ENCODE peak calls at places on chromosomes 1 and 21, in four cellular contexts. P, J, R and U are unnamed samples.

GRCh38 chr1:188937965-188938551 is 1539.6 kb downstream of the BRINP3 start:
- DNase-seq in R (peak; percentile 64), J (no peak), P (peak; percentile 3), U (no peak)

GRCh38 chr1:27959792-27960603 is at the start of gene XKR8:
- DNase-seq in P (peak; percentile 87), J (peak; percentile 85), R (peak; percentile 75), U (no peak)

GRCh38 chr1:60936052-60936619 is 146.2 kb upstream of the NFIA start:
- DNase-seq in R (no peak), P (peak; percentile 32), J (no peak), U (no peak)

GRCh38 chr1:76546354-76546933 is 320.8 kb upstream of the ST6GALNAC5 start:
- DNase-seq in R (no peak), P (no peak), J (no peak), U (no peak)

GRCh38 chr1:165942062-165942461 is 114.6 kb downstream of the UCK2 start:
- DNase-seq in J (no peak), P (no peak), R (no peak), U (no peak)

GRCh38 chr1:222346955-222347354 is 200.9 kb downstream of the HHIPL2 start:
- DNase-seq in R (no peak), P (no peak), J (no peak), U (no peak)

GRCh38 chr1:228082975-228083870 is 715 bp downstream of the ARF1 start:
- DNase-seq in P (peak; percentile 56), R (peak; percentile 44), J (peak; percentile 86), U (no peak)

GRCh38 chr1:89820423-89821321 is at the start of gene LRRC8D:
- DNase-seq in P (peak; percentile 82), R (peak; percentile 79), J (peak; percentile 91), U (no peak)

GRCh38 chr1:228865613-228866320 is 130.5 kb downstream of the RHOU start:
- DNase-seq in R (no peak), P (no peak), J (no peak), U (no peak)

GRCh38 chr1:207869859-207870258 is 41.1 kb downstream of the CD34 start:
- DNase-seq in R (no peak), J (no peak), P (no peak), U (no peak)

GRCh38 chr1:172931846-172932245 is 118.9 kb downstream of the TNFSF18 start:
- DNase-seq in J (no peak), P (no peak), R (peak; percentile 41), U (no peak)

GRCh38 chr21:31180256-31181088 is 142.2 kb upstream of the KRTAP19-8 start:
- DNase-seq in R (peak; percentile 25), P (peak; percentile 72), J (no peak), U (no peak)

GRCh38 chr1:226100436-226101347 is 38.2 kb downstream of the H3-3A start:
- DNase-seq in R (peak; percentile 55), P (peak; percentile 66), J (no peak), U (no peak)

GRCh38 chr1:25437672-25438071 is 7.0 kb downstream of the MACO1 start:
- DNase-seq in J (no peak), P (no peak), R (no peak), U (no peak)

DNA sequence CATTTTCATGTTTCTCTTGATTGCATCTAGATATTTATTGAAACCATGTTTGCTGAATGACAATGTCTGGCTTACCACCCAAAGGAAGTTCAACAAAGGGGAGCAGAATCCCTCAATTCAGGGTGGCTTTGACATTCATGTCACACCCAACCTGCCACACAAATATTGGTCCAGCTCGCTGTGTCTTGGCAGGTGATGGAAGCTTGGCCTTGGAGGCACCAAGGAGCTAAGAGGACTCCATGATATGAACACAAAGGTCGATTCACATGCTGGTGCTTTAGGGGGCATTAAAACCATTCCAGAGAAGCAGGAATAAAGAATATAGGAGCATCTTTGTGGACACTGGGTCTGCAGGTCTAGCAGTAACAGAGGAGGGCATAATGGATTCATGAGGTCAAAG is 114.8 kb downstream of the RUNX1 start:
- DNase-seq in J (no peak), R (no peak), P (no peak), U (no peak)
- H3K4me1 ChIP-seq in J (peaks cover 4% of the 10 kb centered on the region), R (peaks cover 5% of the 10 kb centered on the region), P (no peaks in the 10 kb centered on the region), U (no peaks in the 10 kb centered on the region)

GRCh38 chr21:37915516-37915915 is 741 bp downstream of the KCNJ6 start:
- DNase-seq in J (no peak), P (no peak), R (no peak), U (no peak)
- H3K27ac ChIP-seq in J (no peak overlapping the region), P (no peak overlapping the region), R (peak overlapping the region; percentile 28), U (no peak overlapping the region)

DNA sequence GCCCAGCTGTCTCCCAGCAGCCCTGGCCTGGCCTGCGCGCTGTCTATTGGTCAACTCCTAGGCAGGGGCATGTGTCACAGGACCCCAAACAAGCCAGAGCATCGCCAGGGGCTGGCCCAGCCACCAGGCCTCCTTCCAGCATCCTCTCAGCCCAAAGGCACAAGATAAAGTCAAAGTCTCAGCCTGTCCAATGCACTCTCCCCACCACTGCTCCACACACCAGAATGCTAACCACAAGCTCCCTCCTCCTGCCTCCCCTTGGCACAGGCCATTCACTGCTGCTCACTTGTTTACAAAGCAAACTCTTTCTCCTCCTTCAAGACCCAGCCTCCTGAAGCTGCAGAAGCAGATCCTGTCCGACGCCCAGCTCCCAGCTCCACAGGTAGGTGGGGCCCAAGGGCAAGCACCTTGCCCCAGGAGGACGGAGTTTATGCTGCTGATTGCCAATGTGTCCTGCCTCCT is 133.4 kb downstream of the DMRTB1 start:
- DNase-seq in R (peak; percentile 78), J (no peak), P (peak; percentile 92), U (no peak)
- H3K4me1 ChIP-seq in R (no peaks in the 10 kb centered on the region), J (no peaks in the 10 kb centered on the region), P (no peaks in the 10 kb centered on the region), U (no peaks in the 10 kb centered on the region)

GRCh38 chr1:184396081-184396480 is 9.3 kb downstream of the C1orf21 start:
- DNase-seq in P (no peak), R (no peak), J (no peak), U (no peak)

GRCh38 chr1:184390889-184391288 is 4.1 kb downstream of the C1orf21 start:
- DNase-seq in P (no peak), J (no peak), R (no peak), U (no peak)

GRCh38 chr1:184395370-184395769 is 8.5 kb downstream of the C1orf21 start:
- DNase-seq in P (no peak), J (no peak), R (no peak), U (no peak)

GRCh38 chr1:184392779-184393522 is 6.1 kb downstream of the C1orf21 start:
- DNase-seq in R (no peak), J (no peak), P (no peak), U (no peak)

DNA sequence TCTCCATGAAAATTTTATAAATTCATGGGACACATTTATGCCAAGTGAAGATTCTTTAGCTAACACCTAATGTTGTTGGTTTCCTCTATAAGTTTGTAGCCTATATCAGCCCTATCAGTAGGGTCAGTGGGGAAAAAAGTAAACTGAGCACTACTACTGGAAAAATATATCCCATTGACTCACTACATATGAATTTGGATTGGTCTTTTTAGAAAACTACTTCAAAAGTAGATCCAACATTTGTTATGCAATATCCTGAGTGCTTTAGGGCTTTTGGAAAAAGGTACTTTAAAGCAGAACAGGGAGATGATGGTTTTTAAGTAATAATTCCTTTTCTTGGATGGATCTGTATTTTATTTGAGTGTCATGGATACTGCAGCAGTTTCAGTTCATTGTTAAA is 7.1 kb downstream of the C1orf21 start:
- DNase-seq in R (peak; percentile 19), P (peak; percentile 30), J (no peak), U (no peak)
- H3K27ac ChIP-seq in R (no peak overlapping the region), P (no peak overlapping the region), J (peak overlapping the region; percentile 96), U (no peak overlapping the region)

GRCh38 chr1:2942410-2942809 is 78.9 kb upstream of the ACTRT2 start:
- DNase-seq in J (peak; percentile 32), P (no peak), R (no peak), U (no peak)
- H3K4me1 ChIP-seq in J (no peaks in the 10 kb centered on the region), P (no peaks in the 10 kb centered on the region), R (no peaks in the 10 kb centered on the region), U (no peaks in the 10 kb centered on the region)

DNA sequence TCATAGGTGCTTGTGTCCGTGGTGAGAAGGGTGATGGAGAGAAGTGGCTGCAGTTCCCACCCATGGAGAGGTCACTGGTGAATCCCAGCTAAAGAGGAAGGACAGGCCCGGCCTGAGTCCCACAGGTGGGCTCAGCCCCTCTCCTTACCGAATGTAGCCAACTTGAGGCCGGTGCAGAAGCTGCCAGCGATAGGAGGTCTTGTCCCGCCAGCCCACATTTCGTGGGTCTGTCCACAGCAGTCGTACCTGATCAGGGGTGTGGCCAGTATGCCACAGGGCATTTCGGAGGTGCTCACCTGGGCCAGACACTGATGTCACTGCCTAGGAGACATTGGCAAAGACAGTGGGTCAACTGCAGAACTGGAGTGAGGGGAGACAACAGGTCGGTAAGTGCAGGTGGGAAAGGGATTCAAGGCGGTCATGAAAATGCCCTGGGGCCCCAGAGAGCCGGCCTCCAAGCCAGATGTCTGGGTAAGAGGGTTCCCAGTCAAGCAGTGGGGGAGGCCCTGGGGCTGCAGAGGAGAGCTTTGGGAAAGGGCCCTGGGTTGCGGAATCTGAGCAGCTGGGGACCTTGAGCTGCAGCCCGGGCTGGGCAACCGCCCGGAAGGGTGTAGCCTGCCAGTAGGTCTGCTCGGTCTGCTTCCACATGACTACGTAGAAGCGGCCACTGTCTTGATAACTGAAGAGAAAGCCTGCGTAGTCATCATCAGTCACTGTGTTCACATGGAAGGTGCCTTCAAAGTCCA is 10.6 kb downstream of the THBS3 start:
- DNase-seq in J (peak; percentile 86), P (no peak), R (no peak), U (no peak)
- H3K27ac ChIP-seq in J (peak overlapping the region; percentile 71), P (no peak overlapping the region), R (no peak overlapping the region), U (no peak overlapping the region)

GRCh38 chr1:44828003-44828651 is 14.9 kb downstream of the PTCH2 start:
- DNase-seq in J (peak; percentile 51), P (no peak), R (no peak), U (no peak)

GRCh38 chr1:44829506-44830384 is 13.3 kb downstream of the PTCH2 start:
- DNase-seq in P (no peak), R (no peak), J (peak; percentile 46), U (no peak)

GRCh38 chr1:44828841-44829440 is 14.1 kb downstream of the PTCH2 start:
- DNase-seq in P (no peak), J (peak; percentile 37), R (no peak), U (no peak)

GRCh38 chr1:44826375-44827196 is 16.5 kb downstream of the PTCH2 start:
- DNase-seq in J (peak; percentile 83), P (peak; percentile 84), R (no peak), U (no peak)

GRCh38 chr1:44827197-44828002 is 15.7 kb downstream of the PTCH2 start:
- DNase-seq in R (no peak), P (no peak), J (peak; percentile 52), U (no peak)
- H3K4me1 ChIP-seq in R (no peaks in the 10 kb centered on the region), P (peaks cover 7% of the 10 kb centered on the region), J (no peaks in the 10 kb centered on the region), U (peaks cover 4% of the 10 kb centered on the region)